ENCODE peak calls at places on chromosomes 12 and 14, in eight cellular contexts. X, J, W, H, S, G, C and F are unnamed samples.

GRCh38 chr12:13581031-13581430 is 384.5 kb downstream of the EMP1 start:
- DNase-seq in X (no peak), J (no peak), W (no peak), H (no peak), S (no peak), G (no peak), C (no peak), F (no peak)

GRCh38 chr12:80040075-80040738 is 59.1 kb upstream of the OTOGL start:
- DNase-seq in X (no peak), J (no peak), W (peak), H (no peak), S (no peak), G (no peak), C (no peak), F (no peak)

GRCh38 chr12:109923481-109924245 is 23.6 kb downstream of the TCHP start:
- DNase-seq in X (no peak), J (no peak), W (no peak), H (no peak), S (no peak), G (no peak), C (no peak), F (no peak)

GRCh38 chr14:70067810-70068209 is 120.9 kb downstream of the SLC8A3 start:
- DNase-seq in X (no peak), J (no peak), W (no peak), H (no peak), S (no peak), G (peak), C (no peak), F (no peak)

GRCh38 chr14:100669468-100669867 is 57.2 kb upstream of the DLK1 start:
- DNase-seq in X (no peak), J (no peak), W (no peak), H (no peak), S (no peak), G (no peak), C (no peak), F (no peak)

GRCh38 chr14:64114166-64114565 is 180.0 kb downstream of the ESR2 start:
- DNase-seq in X (peak), J (no peak), W (peak), H (no peak), S (peak), G (peak), C (no peak), F (no peak)

GRCh38 chr14:91417983-91418386 is 365 bp upstream of the CCDC88C start:
- DNase-seq in X (no peak), J (no peak), W (no peak), H (no peak), S (peak), G (peak), C (peak), F (no peak)

GRCh38 chr12:47787596-47788319 is 14.7 kb downstream of the SLC48A1 start:
- DNase-seq in X (no peak), J (no peak), W (no peak), H (no peak), S (no peak), G (no peak), C (no peak), F (no peak)

GRCh38 chr12:8991371-8992085 is 2.2 kb downstream of the KLRG1 start:
- DNase-seq in X (no peak), J (no peak), W (no peak), H (no peak), S (no peak), G (no peak), C (no peak), F (no peak)

GRCh38 chr12:111455448-111456320 is 50.0 kb downstream of the SH2B3 start:
- DNase-seq in X (peak), J (no peak), W (peak), H (no peak), S (no peak), G (no peak), C (no peak), F (peak)

GRCh38 chr14:41873379-41874034 is 266.8 kb downstream of the LRFN5 start:
- DNase-seq in X (no peak), J (no peak), W (peak), H (no peak), S (peak), G (no peak), C (no peak), F (peak)

GRCh38 chr12:53052419-53053222 is 2.8 kb downstream of the TNS2 start:
- DNase-seq in X (peak), J (no peak), W (peak), H (no peak), S (no peak), G (peak), C (no peak), F (peak)

GRCh38 chr14:102027951-102028350 is 58.9 kb downstream of the HSP90AA1 start:
- DNase-seq in X (no peak), J (no peak), W (no peak), H (no peak), S (no peak), G (no peak), C (no peak), F (no peak)

GRCh38 chr12:2294651-2295475 is 242.1 kb downstream of the CACNA1C start:
- DNase-seq in X (peak), J (peak), W (peak), H (no peak), S (no peak), G (no peak), C (no peak), F (peak)

GRCh38 chr12:65566776-65567175 is 257.5 kb upstream of the HMGA2 start:
- DNase-seq in X (no peak), J (peak), W (peak), H (no peak), S (no peak), G (no peak), C (no peak), F (no peak)

GRCh38 chr14:67579636-67580035 is 20.4 kb downstream of the PIGH start:
- DNase-seq in X (peak), J (no peak), W (no peak), H (no peak), S (no peak), G (no peak), C (no peak), F (no peak)

GRCh38 chr12:64431791-64432190 is 20.1 kb upstream of the TBK1 start:
- DNase-seq in X (no peak), J (no peak), W (no peak), H (no peak), S (no peak), G (no peak), C (no peak), F (peak)

GRCh38 chr14:45526715-45527549 is 273.9 kb upstream of the MIS18BP1 start:
- DNase-seq in X (no peak), J (no peak), W (no peak), H (no peak), S (peak), G (peak), C (peak), F (no peak)

GRCh38 chr12:53659609-53660008 is 16.3 kb downstream of the ATP5MC2 start:
- DNase-seq in X (no peak), J (no peak), W (peak), H (no peak), S (no peak), G (no peak), C (no peak), F (no peak)

GRCh38 chr14:94390372-94391086 is 2.1 kb upstream of the SERPINA1 start:
- DNase-seq in X (no peak), J (no peak), W (peak), H (no peak), S (peak), G (peak), C (no peak), F (no peak)

GRCh38 chr14:99791476-99792283 is 1.5 kb upstream of the EML1 start:
- DNase-seq in X (no peak), J (no peak), W (no peak), H (no peak), S (no peak), G (no peak), C (no peak), F (peak)

GRCh38 chr12:113641426-113641825 is 169.8 kb upstream of the LHX5 start:
- DNase-seq in X (no peak), J (no peak), W (no peak), H (no peak), S (no peak), G (no peak), C (no peak), F (no peak)

GRCh38 chr14:85415015-85415712 is 114.8 kb upstream of the FLRT2 start:
- DNase-seq in X (no peak), J (peak), W (peak), H (no peak), S (peak), G (no peak), C (no peak), F (peak)

GRCh38 chr14:75238728-75239455 is 39.7 kb upstream of the FOS start:
- DNase-seq in X (no peak), J (no peak), W (no peak), H (no peak), S (no peak), G (no peak), C (peak), F (no peak)

GRCh38 chr14:71169028-71169427 is 261.8 kb downstream of the PCNX1 start:
- DNase-seq in X (no peak), J (no peak), W (no peak), H (no peak), S (no peak), G (no peak), C (no peak), F (no peak)

GRCh38 chr14:64755661-64756265 is 51.5 kb downstream of the PLEKHG3 start:
- DNase-seq in X (no peak), J (peak), W (peak), H (no peak), S (no peak), G (no peak), C (no peak), F (peak)

GRCh38 chr14:67856806-67857205 is 37.2 kb downstream of the RAD51B start:
- DNase-seq in X (no peak), J (peak), W (no peak), H (no peak), S (no peak), G (no peak), C (no peak), F (no peak)

GRCh38 chr14:93987376-93987775 is 9.7 kb upstream of the CCDC197 start:
- DNase-seq in X (no peak), J (no peak), W (no peak), H (no peak), S (peak), G (peak), C (no peak), F (no peak)

GRCh38 chr14:33774866-33775519 is 175.9 kb downstream of the EGLN3 start:
- DNase-seq in X (no peak), J (no peak), W (no peak), H (no peak), S (no peak), G (no peak), C (no peak), F (no peak)

GRCh38 chr12:79725987-79726386 is 35.2 kb upstream of the PAWR start:
- DNase-seq in X (no peak), J (peak), W (peak), H (no peak), S (no peak), G (no peak), C (no peak), F (peak)

GRCh38 chr12:87756111-87756510 is 273.1 kb downstream of the C12orf50 start:
- DNase-seq in X (no peak), J (peak), W (peak), H (no peak), S (no peak), G (no peak), C (no peak), F (peak)

GRCh38 chr14:36976571-36977023 is 195.8 kb downstream of the SLC25A21 start:
- DNase-seq in X (no peak), J (no peak), W (peak), H (no peak), S (no peak), G (no peak), C (no peak), F (peak)

GRCh38 chr12:6779667-6780459 is 7.5 kb downstream of the LAG3 start:
- DNase-seq in X (no peak), J (no peak), W (no peak), H (no peak), S (no peak), G (no peak), C (no peak), F (no peak)

GRCh38 chr12:6777386-6777785 is 5.1 kb downstream of the LAG3 start:
- DNase-seq in X (no peak), J (no peak), W (no peak), H (no peak), S (no peak), G (no peak), C (no peak), F (no peak)

GRCh38 chr12:6780573-6780972 is 8.3 kb downstream of the LAG3 start:
- DNase-seq in X (no peak), J (no peak), W (no peak), H (no peak), S (no peak), G (no peak), C (no peak), F (no peak)

GRCh38 chr12:6778212-6778570 is 5.9 kb downstream of the LAG3 start:
- DNase-seq in X (peak), J (no peak), W (no peak), H (no peak), S (peak), G (peak), C (peak), F (peak)

GRCh38 chr12:6778571-6779550 is 6.5 kb downstream of the LAG3 start:
- DNase-seq in X (peak), J (peak), W (peak), H (peak), S (peak), G (peak), C (peak), F (peak)
- H3K4me3 ChIP-seq in X (peak), J (peak), W (peak), H (peak), S (peak), G (peak), C (peak), F (peak)

GRCh38 chr12:130263996-130264395 is 73.7 kb upstream of the PIWIL1 start:
- DNase-seq in X (no peak), J (no peak), W (no peak), H (no peak), S (no peak), G (no peak), C (no peak), F (no peak)

GRCh38 chr12:130263025-130263424 is 74.7 kb upstream of the PIWIL1 start:
- DNase-seq in X (no peak), J (no peak), W (no peak), H (no peak), S (no peak), G (no peak), C (no peak), F (no peak)

DNA sequence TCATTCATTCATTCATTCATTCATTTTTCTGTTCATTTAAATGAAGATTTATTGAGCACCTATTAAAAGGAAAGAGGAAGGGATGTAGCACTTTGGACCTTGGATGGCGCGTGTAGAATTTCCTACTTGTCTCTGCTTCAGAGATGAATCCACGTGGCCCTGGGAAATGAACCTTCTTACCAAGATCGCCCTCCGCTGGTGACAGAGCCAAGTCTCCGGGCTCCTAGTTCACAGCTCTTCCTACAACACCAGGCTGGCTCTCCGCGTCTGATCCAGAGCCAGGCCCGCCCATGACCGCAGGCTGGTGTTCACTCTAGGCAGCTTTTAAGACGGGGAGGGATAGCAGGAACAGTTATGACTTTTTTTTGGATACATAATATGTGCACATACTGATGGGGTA is 70.9 kb upstream of the PIWIL1 start:
- DNase-seq in X (no peak), J (no peak), W (no peak), H (no peak), S (peak), G (no peak), C (peak), F (no peak)
- TF ChIP-seq CTCF in X (no peak), J (no peak), W (no peak), H (peak), S (peak), G (no peak), C (peak), F (no peak)

DNA sequence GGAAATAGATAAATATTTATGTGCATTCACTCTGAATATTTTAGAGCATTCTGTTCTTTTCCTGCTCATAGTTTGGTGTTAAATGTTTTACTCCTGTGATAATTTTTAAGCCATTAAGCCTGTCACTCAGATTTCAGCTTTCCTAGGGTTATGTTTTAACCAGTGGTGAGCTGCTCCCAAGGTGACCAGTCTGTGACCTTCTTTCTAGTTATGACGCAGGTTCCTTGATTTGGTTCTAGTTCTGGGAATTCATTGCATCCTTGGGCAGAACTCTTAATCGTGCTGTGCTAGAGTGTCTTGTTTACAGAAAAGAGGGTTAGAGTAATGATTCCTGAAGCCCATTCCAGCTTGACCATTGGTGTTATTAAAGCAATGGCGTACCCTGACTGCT is 2.2 kb downstream of the GABARAPL1 start:
- DNase-seq in X (no peak), J (no peak), W (peak), H (no peak), S (no peak), G (no peak), C (no peak), F (no peak)
- H3K4me3 ChIP-seq in X (peak), J (peak), W (peak), H (peak), S (peak), G (peak), C (peak), F (peak)

GRCh38 chr12:39419471-39419870 is 23.4 kb downstream of the KIF21A start:
- DNase-seq in X (no peak), J (no peak), W (no peak), H (no peak), S (no peak), G (no peak), C (no peak), F (no peak)

GRCh38 chr12:39412210-39412609 is 30.7 kb downstream of the KIF21A start:
- DNase-seq in X (no peak), J (no peak), W (no peak), H (no peak), S (peak), G (no peak), C (no peak), F (no peak)

GRCh38 chr12:39420043-39420442 is 22.9 kb downstream of the KIF21A start:
- DNase-seq in X (no peak), J (no peak), W (no peak), H (no peak), S (no peak), G (no peak), C (no peak), F (no peak)

GRCh38 chr12:39413836-39414771 is 28.8 kb downstream of the KIF21A start:
- DNase-seq in X (no peak), J (no peak), W (no peak), H (no peak), S (no peak), G (no peak), C (no peak), F (no peak)

DNA sequence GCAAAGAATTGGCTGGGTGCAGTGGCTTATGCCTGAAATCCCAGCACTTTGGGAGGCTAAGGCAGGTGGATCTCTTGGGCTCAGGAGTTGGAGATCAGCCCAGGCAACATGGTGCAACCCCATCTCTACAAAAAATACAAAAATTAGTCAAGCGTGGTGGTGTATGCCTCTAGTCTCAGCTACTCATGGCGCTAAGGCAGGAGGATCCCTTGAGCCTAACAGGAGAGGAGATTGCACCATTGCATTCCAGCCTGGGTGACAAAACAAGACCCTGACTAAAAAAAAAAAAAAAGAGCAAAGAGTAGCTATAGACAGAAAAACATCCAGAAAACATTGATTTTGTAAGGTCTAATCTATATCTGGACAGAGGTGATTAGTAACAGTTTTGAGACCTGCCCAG is 25.0 kb downstream of the KIF21A start:
- DNase-seq in X (no peak), J (no peak), W (no peak), H (no peak), S (no peak), G (no peak), C (no peak), F (no peak)
- TF ChIP-seq CTCF in X (no peak), J (no peak), W (no peak), H (no peak), S (no peak), G (no peak), C (no peak), F (no peak)

DNA sequence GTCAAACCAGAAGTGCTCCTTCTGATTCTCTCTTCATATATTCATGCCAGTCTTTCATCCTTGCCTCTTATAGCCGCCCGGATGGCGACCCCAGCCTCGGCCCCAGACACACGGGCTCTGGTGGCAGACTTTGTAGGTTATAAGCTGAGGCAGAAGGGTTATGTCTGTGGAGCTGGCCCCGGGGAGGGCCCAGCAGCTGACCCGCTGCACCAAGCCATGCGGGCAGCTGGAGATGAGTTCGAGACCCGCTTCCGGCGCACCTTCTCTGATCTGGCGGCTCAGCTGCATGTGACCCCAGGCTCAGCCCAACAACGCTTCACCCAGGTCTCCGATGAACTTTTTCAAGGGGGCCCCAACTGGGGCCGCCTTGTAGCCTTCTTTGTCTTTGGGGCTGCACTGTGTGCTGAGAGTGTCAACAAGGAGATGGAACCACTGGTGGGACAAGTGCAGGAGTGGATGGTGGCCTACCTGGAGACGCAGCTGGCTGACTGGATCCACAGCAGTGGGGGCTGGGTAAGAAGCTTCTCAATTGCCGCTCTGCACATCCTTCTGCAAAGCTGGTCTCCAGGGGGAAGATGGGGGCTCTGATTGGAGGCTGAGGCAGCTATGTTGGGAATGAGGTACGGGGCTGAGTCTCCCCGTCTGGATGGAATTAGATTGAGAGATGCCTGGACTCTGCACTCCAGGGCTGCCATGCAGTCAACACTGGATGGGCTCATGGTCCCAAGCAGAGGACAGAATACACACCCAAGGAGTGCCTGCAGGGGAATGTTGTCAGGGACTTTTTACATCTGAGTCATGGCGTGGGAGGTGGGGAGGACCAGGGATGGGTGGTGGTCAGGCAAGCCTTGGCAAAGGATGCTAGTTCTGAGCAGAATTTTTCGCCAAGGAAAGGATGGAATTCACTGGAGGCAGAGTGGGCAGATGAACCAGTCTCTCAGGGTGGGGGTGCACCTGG is 1.3 kb downstream of the BCL2L2 start:
- DNase-seq in X (no peak), J (no peak), W (peak), H (no peak), S (no peak), G (no peak), C (no peak), F (peak)
- H3K4me3 ChIP-seq in X (peak), J (peak), W (peak), H (peak), S (peak), G (peak), C (peak), F (peak)

GRCh38 chr12:123997908-123998307 is 24.9 kb downstream of the ZNF664 start:
- DNase-seq in X (no peak), J (no peak), W (no peak), H (no peak), S (no peak), G (no peak), C (no peak), F (no peak)
- TF ChIP-seq CTCF in X (no peak), J (no peak), W (no peak), H (no peak), S (no peak), G (no peak), C (no peak), F (no peak)

GRCh38 chr12:6765048-6765633 is 1.0 kb upstream of the PTMS start:
- DNase-seq in X (no peak), J (no peak), W (no peak), H (no peak), S (no peak), G (no peak), C (peak), F (no peak)
- H3K4me3 ChIP-seq in X (peak), J (no peak), W (peak), H (peak), S (peak), G (peak), C (peak), F (peak)